ENCODE peak calls at places on chromosome 16, in five cellular contexts. One of them, this sample, is unnamed.

GRCh38 chr16:1991588-1992474 is 2.1 kb downstream of the SYNGR3 start:
- DNase-seq in upper lobe of right lung: peak; percentile 97
- DNase-seq in HEK293T: peak; percentile 98
- DNase-seq in activated gamma-delta T cell treated with anti-CD3 and anti-CD28 coated beads, Interleukin-2, amount 50 U/mL, for 16 hours: peak; percentile 97
- DNase-seq in mammary epithelial cell: peak; percentile 75
- DNase-seq in this sample: peak; percentile 92

GRCh38 chr16:30570621-30571443 is 682 bp downstream of the ZNF688 start:
- DNase-seq in upper lobe of right lung: peak; percentile 69
- DNase-seq in HEK293T: peak; percentile 51
- DNase-seq in activated gamma-delta T cell treated with anti-CD3 and anti-CD28 coated beads, Interleukin-2, amount 50 U/mL, for 16 hours: no peak
- DNase-seq in mammary epithelial cell: peak; percentile 19
- DNase-seq in this sample: peak; percentile 20

GRCh38 chr16:78735337-78735736 is 635.9 kb downstream of the WWOX start:
- DNase-seq in upper lobe of right lung: no peak
- DNase-seq in HEK293T: no peak
- DNase-seq in activated gamma-delta T cell treated with anti-CD3 and anti-CD28 coated beads, Interleukin-2, amount 50 U/mL, for 16 hours: no peak
- DNase-seq in mammary epithelial cell: no peak
- DNase-seq in this sample: no peak

GRCh38 chr16:54055191-54055590 is 231.4 kb downstream of the IRX3 start:
- DNase-seq in upper lobe of right lung: no peak
- DNase-seq in HEK293T: no peak
- DNase-seq in activated gamma-delta T cell treated with anti-CD3 and anti-CD28 coated beads, Interleukin-2, amount 50 U/mL, for 16 hours: no peak
- DNase-seq in mammary epithelial cell: no peak
- DNase-seq in this sample: no peak

GRCh38 chr16:20181949-20182348 is 108.3 kb upstream of the GPR139 start:
- DNase-seq in upper lobe of right lung: no peak
- DNase-seq in HEK293T: no peak
- DNase-seq in activated gamma-delta T cell treated with anti-CD3 and anti-CD28 coated beads, Interleukin-2, amount 50 U/mL, for 16 hours: no peak
- DNase-seq in mammary epithelial cell: no peak
- DNase-seq in this sample: no peak

GRCh38 chr16:77408607-77409006 is 26.2 kb downstream of the ADAMTS18 start:
- DNase-seq in upper lobe of right lung: no peak
- DNase-seq in HEK293T: no peak
- DNase-seq in activated gamma-delta T cell treated with anti-CD3 and anti-CD28 coated beads, Interleukin-2, amount 50 U/mL, for 16 hours: no peak
- DNase-seq in mammary epithelial cell: no peak
- DNase-seq in this sample: no peak

GRCh38 chr16:54163197-54163843 is 123.3 kb downstream of the IRX3 start:
- DNase-seq in upper lobe of right lung: no peak
- DNase-seq in HEK293T: no peak
- DNase-seq in activated gamma-delta T cell treated with anti-CD3 and anti-CD28 coated beads, Interleukin-2, amount 50 U/mL, for 16 hours: no peak
- DNase-seq in mammary epithelial cell: no peak
- DNase-seq in this sample: no peak

GRCh38 chr16:14300631-14301149 is 229.6 kb downstream of the MRTFB start:
- DNase-seq in upper lobe of right lung: peak; percentile 79
- DNase-seq in HEK293T: peak; percentile 36
- DNase-seq in activated gamma-delta T cell treated with anti-CD3 and anti-CD28 coated beads, Interleukin-2, amount 50 U/mL, for 16 hours: no peak
- DNase-seq in mammary epithelial cell: peak; percentile 77
- DNase-seq in this sample: peak; percentile 68

GRCh38 chr16:83305092-83305491 is 502.7 kb upstream of the HSBP1 start:
- DNase-seq in upper lobe of right lung: no peak
- DNase-seq in HEK293T: no peak
- DNase-seq in activated gamma-delta T cell treated with anti-CD3 and anti-CD28 coated beads, Interleukin-2, amount 50 U/mL, for 16 hours: no peak
- DNase-seq in mammary epithelial cell: peak; percentile 78
- DNase-seq in this sample: no peak

GRCh38 chr16:27398894-27399853 is 2.8 kb upstream of the IL21R start:
- DNase-seq in upper lobe of right lung: no peak
- DNase-seq in HEK293T: no peak
- DNase-seq in activated gamma-delta T cell treated with anti-CD3 and anti-CD28 coated beads, Interleukin-2, amount 50 U/mL, for 16 hours: no peak
- DNase-seq in mammary epithelial cell: no peak
- DNase-seq in this sample: no peak

GRCh38 chr16:539901-540530 is 12.5 kb downstream of the CAPN15 start:
- DNase-seq in upper lobe of right lung: no peak
- DNase-seq in HEK293T: no peak
- DNase-seq in activated gamma-delta T cell treated with anti-CD3 and anti-CD28 coated beads, Interleukin-2, amount 50 U/mL, for 16 hours: no peak
- DNase-seq in mammary epithelial cell: no peak
- DNase-seq in this sample: no peak

GRCh38 chr16:56946767-56947603 is 14.8 kb upstream of the CETP start:
- DNase-seq in upper lobe of right lung: no peak
- DNase-seq in HEK293T: no peak
- DNase-seq in activated gamma-delta T cell treated with anti-CD3 and anti-CD28 coated beads, Interleukin-2, amount 50 U/mL, for 16 hours: no peak
- DNase-seq in mammary epithelial cell: no peak
- DNase-seq in this sample: peak; percentile 36

GRCh38 chr16:85652431-85653221 is 36.1 kb downstream of the GINS2 start:
- DNase-seq in upper lobe of right lung: peak; percentile 80
- DNase-seq in HEK293T: peak; percentile 50
- DNase-seq in activated gamma-delta T cell treated with anti-CD3 and anti-CD28 coated beads, Interleukin-2, amount 50 U/mL, for 16 hours: no peak
- DNase-seq in mammary epithelial cell: no peak
- DNase-seq in this sample: peak; percentile 70

GRCh38 chr16:88964636-88965035 is 12.4 kb downstream of the CBFA2T3 start:
- DNase-seq in upper lobe of right lung: no peak
- DNase-seq in HEK293T: no peak
- DNase-seq in activated gamma-delta T cell treated with anti-CD3 and anti-CD28 coated beads, Interleukin-2, amount 50 U/mL, for 16 hours: no peak
- DNase-seq in mammary epithelial cell: no peak
- DNase-seq in this sample: no peak

GRCh38 chr16:86375841-86376240 is 134.5 kb upstream of the FOXF1 start:
- DNase-seq in upper lobe of right lung: no peak
- DNase-seq in HEK293T: no peak
- DNase-seq in activated gamma-delta T cell treated with anti-CD3 and anti-CD28 coated beads, Interleukin-2, amount 50 U/mL, for 16 hours: no peak
- DNase-seq in mammary epithelial cell: no peak
- DNase-seq in this sample: no peak

GRCh38 chr16:65698943-65699342 is 577.1 kb upstream of the CDH11 start:
- DNase-seq in upper lobe of right lung: no peak
- DNase-seq in HEK293T: no peak
- DNase-seq in activated gamma-delta T cell treated with anti-CD3 and anti-CD28 coated beads, Interleukin-2, amount 50 U/mL, for 16 hours: no peak
- DNase-seq in mammary epithelial cell: no peak
- DNase-seq in this sample: no peak

GRCh38 chr16:86257546-86257945 is 252.8 kb upstream of the FOXF1 start:
- DNase-seq in upper lobe of right lung: no peak
- DNase-seq in HEK293T: no peak
- DNase-seq in activated gamma-delta T cell treated with anti-CD3 and anti-CD28 coated beads, Interleukin-2, amount 50 U/mL, for 16 hours: no peak
- DNase-seq in mammary epithelial cell: no peak
- DNase-seq in this sample: no peak

GRCh38 chr16:75534560-75535205 is 1.2 kb downstream of the CHST5 start:
- DNase-seq in upper lobe of right lung: peak; percentile 48
- DNase-seq in HEK293T: no peak
- DNase-seq in activated gamma-delta T cell treated with anti-CD3 and anti-CD28 coated beads, Interleukin-2, amount 50 U/mL, for 16 hours: no peak
- DNase-seq in mammary epithelial cell: no peak
- DNase-seq in this sample: no peak

GRCh38 chr16:23423496-23424049 is 29.4 kb downstream of the COG7 start:
- DNase-seq in upper lobe of right lung: peak; percentile 65
- DNase-seq in HEK293T: no peak
- DNase-seq in activated gamma-delta T cell treated with anti-CD3 and anti-CD28 coated beads, Interleukin-2, amount 50 U/mL, for 16 hours: no peak
- DNase-seq in mammary epithelial cell: peak; percentile 97
- DNase-seq in this sample: peak; percentile 87

GRCh38 chr16:75279277-75279676 is 27.9 kb upstream of the BCAR1 start:
- DNase-seq in upper lobe of right lung: no peak
- DNase-seq in HEK293T: no peak
- DNase-seq in activated gamma-delta T cell treated with anti-CD3 and anti-CD28 coated beads, Interleukin-2, amount 50 U/mL, for 16 hours: no peak
- DNase-seq in mammary epithelial cell: peak; percentile 81
- DNase-seq in this sample: no peak

GRCh38 chr16:67530013-67530939 is 1.6 kb downstream of the RIPOR1 start:
- DNase-seq in upper lobe of right lung: peak; percentile 88
- DNase-seq in HEK293T: no peak
- DNase-seq in activated gamma-delta T cell treated with anti-CD3 and anti-CD28 coated beads, Interleukin-2, amount 50 U/mL, for 16 hours: no peak
- DNase-seq in mammary epithelial cell: peak; percentile 35
- DNase-seq in this sample: peak; percentile 65

GRCh38 chr16:86076606-86077005 is 177.6 kb downstream of the IRF8 start:
- DNase-seq in upper lobe of right lung: no peak
- DNase-seq in HEK293T: no peak
- DNase-seq in activated gamma-delta T cell treated with anti-CD3 and anti-CD28 coated beads, Interleukin-2, amount 50 U/mL, for 16 hours: no peak
- DNase-seq in mammary epithelial cell: no peak
- DNase-seq in this sample: no peak

GRCh38 chr16:75065149-75065807 is 51.3 kb downstream of the LDHD start:
- DNase-seq in upper lobe of right lung: no peak
- DNase-seq in HEK293T: no peak
- DNase-seq in activated gamma-delta T cell treated with anti-CD3 and anti-CD28 coated beads, Interleukin-2, amount 50 U/mL, for 16 hours: peak; percentile 40
- DNase-seq in mammary epithelial cell: no peak
- DNase-seq in this sample: no peak

GRCh38 chr16:61233718-61234117 is 802.5 kb downstream of the CDH8 start:
- DNase-seq in upper lobe of right lung: no peak
- DNase-seq in HEK293T: no peak
- DNase-seq in activated gamma-delta T cell treated with anti-CD3 and anti-CD28 coated beads, Interleukin-2, amount 50 U/mL, for 16 hours: no peak
- DNase-seq in mammary epithelial cell: no peak
- DNase-seq in this sample: no peak

GRCh38 chr16:62913333-62913732 is 877.1 kb upstream of the CDH8 start:
- DNase-seq in upper lobe of right lung: no peak
- DNase-seq in HEK293T: no peak
- DNase-seq in activated gamma-delta T cell treated with anti-CD3 and anti-CD28 coated beads, Interleukin-2, amount 50 U/mL, for 16 hours: no peak
- DNase-seq in mammary epithelial cell: no peak
- DNase-seq in this sample: no peak

GRCh38 chr16:47644166-47644565 is 183.0 kb downstream of the PHKB start:
- DNase-seq in upper lobe of right lung: no peak
- DNase-seq in HEK293T: no peak
- DNase-seq in activated gamma-delta T cell treated with anti-CD3 and anti-CD28 coated beads, Interleukin-2, amount 50 U/mL, for 16 hours: no peak
- DNase-seq in mammary epithelial cell: peak; percentile 60
- DNase-seq in this sample: no peak

GRCh38 chr16:85473909-85474640 is 139.0 kb upstream of the GSE1 start:
- DNase-seq in upper lobe of right lung: no peak
- DNase-seq in HEK293T: no peak
- DNase-seq in activated gamma-delta T cell treated with anti-CD3 and anti-CD28 coated beads, Interleukin-2, amount 50 U/mL, for 16 hours: no peak
- DNase-seq in mammary epithelial cell: no peak
- DNase-seq in this sample: peak; percentile 73

GRCh38 chr16:50185005-50185505 is 31.9 kb downstream of the TENT4B start:
- DNase-seq in upper lobe of right lung: no peak
- DNase-seq in HEK293T: no peak
- DNase-seq in activated gamma-delta T cell treated with anti-CD3 and anti-CD28 coated beads, Interleukin-2, amount 50 U/mL, for 16 hours: no peak
- DNase-seq in mammary epithelial cell: peak; percentile 37
- DNase-seq in this sample: peak; percentile 58

GRCh38 chr16:24463196-24463945 is 76.0 kb upstream of the RBBP6 start:
- DNase-seq in upper lobe of right lung: no peak
- DNase-seq in HEK293T: no peak
- DNase-seq in activated gamma-delta T cell treated with anti-CD3 and anti-CD28 coated beads, Interleukin-2, amount 50 U/mL, for 16 hours: no peak
- DNase-seq in mammary epithelial cell: no peak
- DNase-seq in this sample: no peak

GRCh38 chr16:79658301-79659001 is 57.9 kb upstream of the MAF start:
- DNase-seq in upper lobe of right lung: no peak
- DNase-seq in HEK293T: no peak
- DNase-seq in activated gamma-delta T cell treated with anti-CD3 and anti-CD28 coated beads, Interleukin-2, amount 50 U/mL, for 16 hours: no peak
- DNase-seq in mammary epithelial cell: peak; percentile 97
- DNase-seq in this sample: peak; percentile 63

This sample was measured in trophoblast cell.